ENCODE peak calls at places on chromosomes 2 and 18, in five cellular contexts. Q is RWPE1, F is type B pancreatic cell, C is globus pallidus, V is GM13976. R is an unnamed sample.

GRCh38 chr2:190820416-190820815 is 60.2 kb upstream of the GLS start:
- DNase-seq in Q (no peak), F (no peak), C (no peak), V (no peak), R (no peak)

GRCh38 chr2:60463249-60463648 is 90.2 kb downstream of the BCL11A start:
- DNase-seq in Q (no peak), F (no peak), C (peak), V (no peak), R (no peak)

GRCh38 chr2:110858135-110858737 is 125.9 kb downstream of the ACOXL start:
- DNase-seq in Q (no peak), F (no peak), C (peak), V (peak), R (no peak)

GRCh38 chr18:25669741-25670140 is 317.8 kb upstream of the ZNF521 start:
- DNase-seq in Q (no peak), F (no peak), C (no peak), V (no peak), R (no peak)

GRCh38 chr2:99822487-99823218 is 319.7 kb downstream of the AFF3 start:
- DNase-seq in Q (no peak), F (no peak), C (no peak), V (no peak), R (no peak)

GRCh38 chr18:53799134-53799533 is 425.3 kb downstream of the MBD2 start:
- DNase-seq in Q (peak), F (no peak), C (peak), V (no peak), R (no peak)

GRCh38 chr2:236744316-236745105 is 174.9 kb downstream of the ACKR3 start:
- DNase-seq in Q (no peak), F (no peak), C (no peak), V (no peak), R (no peak)

GRCh38 chr2:68915345-68915841 is 37.3 kb downstream of the GKN2 start:
- DNase-seq in Q (no peak), F (no peak), C (no peak), V (no peak), R (no peak)

GRCh38 chr2:124024491-124025348 is at the start of gene CNTNAP5:
- DNase-seq in Q (peak), F (peak), C (peak), V (peak), R (peak)

GRCh38 chr2:26916128-26916692 is 54.2 kb upstream of the MAPRE3 start:
- DNase-seq in Q (no peak), F (peak), C (no peak), V (no peak), R (no peak)

GRCh38 chr2:160165095-160165494 is 35.0 kb downstream of the ITGB6 start:
- DNase-seq in Q (no peak), F (no peak), C (no peak), V (no peak), R (no peak)

GRCh38 chr2:88136817-88137216 is 9.0 kb upstream of the FABP1 start:
- DNase-seq in Q (no peak), F (no peak), C (peak), V (no peak), R (no peak)

GRCh38 chr2:62698653-62699052 is 6.9 kb upstream of the EHBP1 start:
- DNase-seq in Q (no peak), F (no peak), C (no peak), V (no peak), R (no peak)

GRCh38 chr2:183409662-183410061 is 285.4 kb downstream of the NUP35 start:
- DNase-seq in Q (no peak), F (no peak), C (no peak), V (no peak), R (no peak)

GRCh38 chr2:3265471-3265870 is 112.1 kb downstream of the EIPR1 start:
- DNase-seq in Q (no peak), F (no peak), C (no peak), V (no peak), R (no peak)

GRCh38 chr2:120012363-120012762 is 514 bp upstream of the EPB41L5 start:
- DNase-seq in Q (no peak), F (no peak), C (no peak), V (no peak), R (no peak)

GRCh38 chr2:54590216-54590961 is 133.1 kb upstream of the EML6 start:
- DNase-seq in Q (no peak), F (no peak), C (no peak), V (no peak), R (no peak)

GRCh38 chr2:180291552-180292421 is 284.7 kb upstream of the CWC22 start:
- DNase-seq in Q (peak), F (no peak), C (no peak), V (no peak), R (no peak)

GRCh38 chr2:121076501-121076820 is 208.5 kb downstream of the TFCP2L1 start:
- DNase-seq in Q (no peak), F (no peak), C (no peak), V (no peak), R (no peak)

GRCh38 chr2:8672940-8673339 is 8.9 kb upstream of the ID2 start:
- DNase-seq in Q (no peak), F (no peak), C (no peak), V (no peak), R (no peak)

GRCh38 chr2:218485986-218486667 is 67.2 kb downstream of the VIL1 start:
- DNase-seq in Q (no peak), F (no peak), C (no peak), V (no peak), R (no peak)

GRCh38 chr2:190636362-190636761 is 12.5 kb upstream of the NAB1 start:
- DNase-seq in Q (peak), F (no peak), C (no peak), V (no peak), R (no peak)

GRCh38 chr2:66428986-66429612 is 5.8 kb upstream of the MEIS1 start:
- DNase-seq in Q (peak), F (no peak), C (peak), V (no peak), R (peak)

GRCh38 chr2:104867351-104868080 is 13.6 kb downstream of the POU3F3 start:
- DNase-seq in Q (no peak), F (no peak), C (peak), V (peak), R (no peak)

GRCh38 chr2:202237787-202238233 is 587 bp downstream of the SUMO1 start:
- DNase-seq in Q (peak), F (peak), C (peak), V (peak), R (peak)

GRCh38 chr2:127048618-127048935 is 58.4 kb downstream of the BIN1 start:
- DNase-seq in Q (no peak), F (no peak), C (no peak), V (no peak), R (no peak)

R was measured in tibial nerve.